ENCODE peak calls at places on chromosomes 12 and 14, in ten cellular contexts. I is PC-3, F is spleen, V is ascending aorta, K is upper lobe of right lung, Y is upper lobe of left lung, T is left lung, C is lower lobe of right lung, U is BE2C, A is H9. W is an unnamed sample.

GRCh38 chr12:130137141-130138018 is 24.9 kb upstream of the FZD10 start:
- DNase-seq in I (no peak), F (no peak), V (no peak), K (no peak), Y (no peak), T (no peak), C (no peak), U (no peak), A (peak; percentile 68), W (no peak)

GRCh38 chr14:90496379-90496778 is 99.5 kb downstream of the CALM1 start:
- DNase-seq in I (no peak), F (peak; percentile 12), V (no peak), K (no peak), Y (no peak), T (no peak), C (no peak), U (no peak), A (no peak), W (no peak)

GRCh38 chr12:103560604-103561101 is 26.4 kb upstream of the STAB2 start:
- DNase-seq in I (peak; percentile 99), F (no peak), V (no peak), K (no peak), Y (no peak), T (no peak), C (no peak), U (no peak), A (no peak), W (no peak)

GRCh38 chr14:83053022-83053710 is 1519.5 kb upstream of the SEL1L start:
- DNase-seq in I (no peak), F (no peak), V (no peak), K (no peak), Y (no peak), T (no peak), C (no peak), U (no peak), A (no peak), W (no peak)

GRCh38 chr14:97039717-97040363 is 242.7 kb downstream of the VRK1 start:
- DNase-seq in I (no peak), F (no peak), V (no peak), K (no peak), Y (no peak), T (no peak), C (no peak), U (no peak), A (no peak), W (no peak)

GRCh38 chr12:11595080-11595479 is 54.4 kb upstream of the ETV6 start:
- DNase-seq in I (no peak), F (no peak), V (no peak), K (no peak), Y (no peak), T (no peak), C (no peak), U (no peak), A (no peak), W (no peak)

GRCh38 chr12:106020736-106021135 is 118.0 kb downstream of the NUAK1 start:
- DNase-seq in I (no peak), F (no peak), V (no peak), K (no peak), Y (no peak), T (no peak), C (no peak), U (no peak), A (no peak), W (no peak)

GRCh38 chr12:130526813-130527212 is 189.1 kb downstream of the PIWIL1 start:
- DNase-seq in I (peak; percentile 1), F (no peak), V (no peak), K (no peak), Y (no peak), T (no peak), C (no peak), U (no peak), A (peak; percentile 83), W (no peak)

GRCh38 chr14:105840266-105841021 is 314.1 kb downstream of the TMEM121 start:
- DNase-seq in I (no peak), F (peak; percentile 73), V (peak; percentile 50), K (peak; percentile 57), Y (peak; percentile 71), T (peak; percentile 18), C (no peak), U (peak; percentile 9), A (peak; percentile 13), W (no peak)

DNA sequence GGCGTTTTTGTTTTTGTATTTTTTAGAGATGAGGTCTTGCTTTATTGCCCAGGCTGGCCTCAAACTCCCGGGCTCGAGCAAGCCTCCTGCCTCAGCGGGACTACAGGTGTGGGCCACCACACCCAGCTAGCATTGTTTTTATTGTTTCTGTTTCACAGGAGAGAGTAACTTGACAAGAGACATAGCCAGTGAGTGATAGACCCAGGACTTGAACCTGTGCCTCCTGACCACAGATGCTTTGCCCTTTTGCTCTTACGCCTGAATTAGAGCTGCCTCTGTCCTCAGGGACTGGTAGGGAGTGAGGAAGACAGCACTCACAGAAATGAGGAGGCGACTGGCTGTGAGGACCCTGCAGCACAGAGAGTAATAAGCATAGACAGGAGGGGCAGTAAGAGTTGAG is 2.3 kb downstream of the EVL start:
- DNase-seq in I (no peak), F (no peak), V (no peak), K (no peak), Y (no peak), T (no peak), C (no peak), U (no peak), A (no peak), W (no peak)
- H3K4me1 ChIP-seq in I (peaks cover 26% of the 10 kb centered on the region), F (peaks cover 100% of the 10 kb centered on the region), V (no peaks in the 10 kb centered on the region), K (peaks cover 30% of the 10 kb centered on the region), Y (peaks cover 44% of the 10 kb centered on the region), T (peaks cover 59% of the 10 kb centered on the region), C (peaks cover 54% of the 10 kb centered on the region), U (no peaks in the 10 kb centered on the region), A (no peaks in the 10 kb centered on the region), W (peaks cover 18% of the 10 kb centered on the region)

DNA sequence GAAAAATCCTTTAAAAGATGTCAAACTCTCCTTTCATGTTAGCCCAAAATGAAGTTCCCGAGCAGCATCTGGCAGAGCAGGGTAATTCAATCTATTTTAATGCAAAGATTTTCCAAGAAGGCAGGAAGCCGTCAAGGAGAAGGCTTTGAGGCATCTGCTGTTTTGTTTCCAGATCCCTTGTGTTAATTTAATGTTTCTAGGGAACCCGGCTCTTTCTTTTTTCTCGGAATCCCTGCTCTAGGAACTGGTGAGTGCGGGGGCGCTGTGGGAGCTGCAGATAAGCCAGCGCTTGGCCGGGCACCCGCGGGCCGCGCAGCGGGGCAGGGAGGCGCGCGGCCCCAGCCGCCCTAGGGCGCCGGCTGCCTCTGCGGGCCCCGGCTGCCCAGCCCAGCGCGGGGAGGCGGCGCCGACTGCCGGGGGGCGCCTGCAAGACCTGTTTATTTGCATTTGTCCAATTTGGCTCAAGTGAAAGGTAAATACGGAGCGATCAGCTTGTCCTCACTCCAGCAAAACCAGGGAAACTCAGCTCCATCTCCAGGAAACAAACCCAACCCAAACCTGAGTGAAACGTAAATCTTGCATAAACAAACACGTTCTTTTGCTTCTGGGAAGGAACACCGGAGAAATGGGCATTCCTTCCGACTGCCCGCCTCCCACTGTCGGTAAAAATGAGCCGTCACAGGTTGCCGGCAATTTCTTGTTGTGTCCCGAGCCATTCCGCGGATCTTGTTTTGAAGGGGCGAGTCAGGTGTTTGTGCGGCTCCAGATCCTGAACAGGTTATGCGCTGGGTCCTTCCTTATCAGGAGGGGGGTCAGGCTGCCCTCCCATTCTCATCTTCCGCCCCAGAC is 65.1 kb downstream of the CRADD start:
- DNase-seq in I (peak; percentile 76), F (peak; percentile 91), V (peak; percentile 90), K (peak; percentile 91), Y (peak; percentile 94), T (peak; percentile 75), C (peak; percentile 87), U (peak; percentile 80), A (peak; percentile 59), W (no peak)
- TF ChIP-seq CTCF in I (peak; percentile 50), F (peak; percentile 34), V (peak; percentile 39), K (peak; percentile 26), Y (peak; percentile 59), T (no peak), C (no peak), U (peak; percentile 45), A (peak; percentile 45), W (peak; percentile 42)

DNA sequence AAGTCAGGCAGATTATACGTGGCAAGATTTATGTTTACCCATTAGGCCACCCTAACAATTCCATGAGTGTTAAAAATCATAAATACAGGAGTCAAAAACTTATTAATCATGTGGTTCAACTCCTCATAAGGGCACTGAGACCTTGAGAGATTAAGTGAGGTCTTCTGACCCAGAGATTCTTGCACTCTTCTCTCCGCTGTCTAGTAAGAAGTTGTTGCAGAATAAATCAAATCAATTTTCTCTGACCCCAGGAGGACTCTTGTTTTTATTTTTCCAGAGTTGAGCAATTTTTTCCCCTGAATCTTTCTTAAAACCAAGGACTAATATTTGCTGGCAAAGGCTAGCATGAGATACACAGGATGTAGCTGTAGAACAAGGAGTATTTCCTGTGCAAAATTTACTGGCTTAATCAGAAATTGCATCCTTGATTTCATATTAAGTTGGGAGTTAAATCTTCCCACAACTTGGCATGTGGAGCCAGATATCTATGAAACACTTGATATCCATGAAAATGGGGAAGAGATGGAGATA is 90.9 kb upstream of the PTHLH start:
- DNase-seq in I (peak; percentile 36), F (no peak), V (no peak), K (no peak), Y (no peak), T (no peak), C (no peak), U (no peak), A (no peak), W (no peak)
- H3K27me3 ChIP-seq in I (no peaks in the 10 kb centered on the region), F (no peaks in the 10 kb centered on the region), V (no peaks in the 10 kb centered on the region), K (no peaks in the 10 kb centered on the region), Y (no peaks in the 10 kb centered on the region), T (no peaks in the 10 kb centered on the region), C (no peaks in the 10 kb centered on the region), U (no peaks in the 10 kb centered on the region), A (no peaks in the 10 kb centered on the region), W (no peaks in the 10 kb centered on the region)

GRCh38 chr14:75470238-75470797 is 42.5 kb downstream of the JDP2 start:
- DNase-seq in I (no peak), F (no peak), V (peak; percentile 40), K (no peak), Y (no peak), T (no peak), C (peak; percentile 61), U (no peak), A (no peak), W (no peak)
- H3K4me1 ChIP-seq in I (peaks cover 3% of the 10 kb centered on the region), F (peaks cover 66% of the 10 kb centered on the region), V (peaks cover 5% of the 10 kb centered on the region), K (peaks cover 20% of the 10 kb centered on the region), Y (peaks cover 36% of the 10 kb centered on the region), T (peaks cover 21% of the 10 kb centered on the region), C (peaks cover 36% of the 10 kb centered on the region), U (no peaks in the 10 kb centered on the region), A (no peaks in the 10 kb centered on the region), W (no peaks in the 10 kb centered on the region)

DNA sequence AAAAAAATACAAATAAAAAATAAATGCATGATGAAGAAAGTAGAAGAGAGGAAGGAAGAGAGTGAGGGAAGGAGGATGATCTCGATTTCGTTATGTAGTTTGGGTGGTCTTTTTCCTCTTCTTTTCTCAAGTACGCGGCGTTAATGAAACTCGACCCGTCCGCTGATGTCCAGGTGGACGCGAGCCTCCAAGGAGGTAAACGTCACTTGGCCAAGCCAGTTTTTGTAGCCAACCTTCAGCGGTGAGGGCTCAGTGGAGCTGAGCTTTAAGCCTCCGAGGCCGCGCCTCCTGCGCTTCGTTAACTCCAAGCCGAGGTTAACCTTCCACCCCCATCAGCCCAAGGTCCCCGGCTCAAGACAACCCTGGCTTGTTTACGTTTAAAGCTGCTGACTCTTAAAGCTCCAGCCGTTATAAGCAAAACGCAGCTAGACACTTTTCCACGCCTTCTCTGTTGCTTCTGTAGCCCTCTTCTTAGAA is 736 bp upstream of the ITPR2 start:
- DNase-seq in I (peak; percentile 34), F (peak; percentile 88), V (no peak), K (peak; percentile 80), Y (peak; percentile 38), T (peak; percentile 69), C (peak; percentile 75), U (no peak), A (peak; percentile 85), W (no peak)
- TF ChIP-seq CTCF in I (no peak), F (no peak), V (no peak), K (no peak), Y (no peak), T (no peak), C (no peak), U (no peak), A (no peak), W (no peak)